ENCODE peak calls at places on chromosomes 16 and 17, in eight cellular contexts. P is SK-N-SH, D is GM23338, F is K562, J is HCT116, Y is Panc1, V is GM12878, O is HepG2. X is an unnamed sample.

GRCh38 chr17:39622380-39623006 is 4.3 kb upstream of the PPP1R1B start:
- DNase-seq in O (no peak), Y (no peak), J (no peak), D (peak), P (no peak), F (no peak), V (no peak), X (no peak)

GRCh38 chr17:40097931-40098845 is 2.2 kb downstream of the NR1D1 start:
- DNase-seq in P (no peak), J (no peak), D (no peak), V (no peak), F (no peak), Y (no peak), O (peak), X (peak)

GRCh38 chr17:61208301-61209098 is 191.1 kb upstream of the TBX2 start:
- DNase-seq in V (no peak), O (no peak), P (no peak), F (no peak), Y (no peak), D (no peak), J (no peak), X (no peak)

GRCh38 chr16:27217256-27217655 is 13.9 kb downstream of the KDM8 start:
- DNase-seq in O (no peak), P (peak), Y (no peak), D (peak), J (no peak), F (peak), V (no peak), X (no peak)

GRCh38 chr17:45317113-45317820 is 447 bp upstream of the MAP3K14 start:
- DNase-seq in F (peak), Y (peak), V (peak), J (peak), D (peak), P (peak), O (peak), X (peak)

GRCh38 chr16:14331020-14331419 is 259.9 kb downstream of the MRTFB start:
- DNase-seq in P (no peak), D (no peak), O (no peak), J (no peak), V (no peak), F (no peak), Y (no peak), X (no peak)

GRCh38 chr16:81237282-81237681 is 1.2 kb upstream of the BCO1 start:
- DNase-seq in P (no peak), V (no peak), D (no peak), F (no peak), J (no peak), O (no peak), Y (no peak), X (no peak)

GRCh38 chr17:72602517-72603345 is 481.9 kb downstream of the SOX9 start:
- DNase-seq in F (no peak), O (no peak), P (no peak), V (no peak), D (peak), Y (no peak), J (peak), X (peak)

GRCh38 chr17:36195474-36196098 is 972 bp downstream of the CCL3L1 start:
- DNase-seq in F (no peak), V (no peak), J (no peak), O (no peak), D (peak), P (no peak), Y (no peak), X (no peak)

GRCh38 chr17:31052187-31052889 is 42.4 kb upstream of the NF1 start:
- DNase-seq in J (peak), Y (no peak), O (peak), V (no peak), F (peak), P (no peak), D (no peak), X (peak)

GRCh38 chr16:67989322-67990017 is 9.2 kb upstream of the DPEP3 start:
- DNase-seq in V (no peak), O (no peak), F (no peak), D (no peak), Y (no peak), P (no peak), J (no peak), X (no peak)

GRCh38 chr17:70945386-70945785 is 776.1 kb downstream of the KCNJ2 start:
- DNase-seq in F (no peak), D (peak), P (no peak), Y (no peak), V (no peak), O (no peak), J (no peak), X (no peak)

GRCh38 chr17:72422505-72423285 is 301.9 kb downstream of the SOX9 start:
- DNase-seq in O (peak), V (peak), Y (no peak), F (no peak), P (peak), J (peak), D (no peak), X (no peak)

GRCh38 chr16:4474192-4474961 is at the start of gene NMRAL1:
- DNase-seq in Y (no peak), O (peak), V (peak), D (peak), J (peak), F (peak), P (peak), X (peak)

GRCh38 chr17:12673788-12674187 is 8.1 kb downstream of the MYOCD start:
- DNase-seq in Y (no peak), J (no peak), F (no peak), D (no peak), O (no peak), V (no peak), P (no peak), X (no peak)

GRCh38 chr16:86072328-86073102 is 173.6 kb downstream of the IRF8 start:
- DNase-seq in Y (peak), V (no peak), J (peak), F (peak), O (peak), D (peak), P (peak), X (no peak)

GRCh38 chr17:43377056-43377810 is 21.6 kb upstream of the ARL4D start:
- DNase-seq in D (peak), P (no peak), J (no peak), Y (no peak), O (no peak), V (no peak), F (no peak), X (no peak)

GRCh38 chr17:43534909-43535308 is 11.2 kb downstream of the ETV4 start:
- DNase-seq in J (no peak), V (no peak), P (no peak), F (peak), O (no peak), Y (no peak), D (no peak), X (no peak)

GRCh38 chr17:68953340-68953997 is 1.7 kb downstream of the ABCA8 start:
- DNase-seq in O (no peak), P (no peak), D (no peak), F (no peak), J (no peak), V (no peak), Y (no peak), X (no peak)

GRCh38 chr17:5002121-5002788 is 4.5 kb downstream of the KIF1C start:
- DNase-seq in Y (no peak), F (no peak), J (no peak), O (no peak), V (no peak), D (no peak), P (no peak), X (no peak)

GRCh38 chr16:87201777-87202176 is 115.4 kb downstream of the C16orf95 start:
- DNase-seq in F (peak), O (no peak), J (no peak), V (no peak), D (no peak), P (no peak), Y (no peak), X (no peak)

GRCh38 chr17:56593073-56593740 is at the start of gene NOG:
- DNase-seq in V (no peak), P (peak), F (no peak), D (peak), O (no peak), Y (no peak), J (no peak), X (peak)

GRCh38 chr17:10058924-10059683 is 139.3 kb downstream of the GAS7 start:
- DNase-seq in P (no peak), F (no peak), V (peak), O (no peak), J (no peak), D (no peak), Y (no peak), X (no peak)

GRCh38 chr16:56245197-56245596 is 53.9 kb downstream of the GNAO1 start:
- DNase-seq in O (no peak), D (no peak), P (no peak), V (no peak), Y (no peak), F (no peak), J (no peak), X (no peak)

GRCh38 chr17:46056800-46057304 is 57.8 kb downstream of the STH start:
- DNase-seq in F (no peak), J (peak), Y (no peak), P (no peak), V (no peak), D (peak), O (no peak), X (peak)

GRCh38 chr17:8109669-8110455 is 8.5 kb downstream of the ALOXE3 start:
- DNase-seq in P (peak), Y (no peak), O (no peak), D (peak), F (peak), V (no peak), J (no peak), X (no peak)

GRCh38 chr17:56260421-56260820 is 107.1 kb downstream of the ANKFN1 start:
- DNase-seq in D (no peak), O (no peak), P (no peak), F (no peak), Y (no peak), J (no peak), V (no peak), X (no peak)

GRCh38 chr17:38449364-38449763 is 21.1 kb downstream of the ARHGAP23 start:
- DNase-seq in P (no peak), D (peak), F (no peak), J (no peak), V (no peak), O (peak), Y (no peak), X (no peak)

GRCh38 chr17:40551091-40551873 is 14.0 kb downstream of the CCR7 start:
- DNase-seq in P (no peak), F (no peak), J (no peak), O (peak), D (no peak), Y (peak), V (no peak), X (no peak)

GRCh38 chr16:66107661-66108060 is 258.8 kb upstream of the CDH5 start:
- DNase-seq in D (no peak), V (no peak), O (no peak), J (no peak), Y (no peak), F (no peak), P (no peak), X (no peak)

GRCh38 chr16:80807916-80808315 is 3.5 kb upstream of the CDYL2 start:
- DNase-seq in O (no peak), V (no peak), J (no peak), Y (no peak), D (no peak), P (no peak), F (no peak), X (no peak)

GRCh38 chr17:10838682-10839081 is 795 bp upstream of the PIRT start:
- DNase-seq in O (no peak), D (no peak), P (no peak), Y (no peak), V (no peak), J (no peak), F (no peak), X (no peak)

GRCh38 chr17:77208217-77208808 is 67.5 kb downstream of the SEC14L1 start:
- DNase-seq in O (peak), F (no peak), Y (no peak), D (peak), P (no peak), J (no peak), V (no peak), X (no peak)

GRCh38 chr17:35129973-35130351 is 8.5 kb downstream of the FNDC8 start:
- DNase-seq in D (no peak), O (no peak), P (no peak), F (no peak), Y (no peak), J (no peak), V (no peak), X (no peak)

GRCh38 chr17:46044286-46044928 is 45.4 kb downstream of the STH start:
- DNase-seq in Y (peak), D (peak), V (no peak), P (peak), O (peak), F (peak), J (peak), X (peak)

GRCh38 chr17:83177611-83178532 is 98.5 kb downstream of the METRNL start:
- DNase-seq in D (no peak), O (no peak), Y (no peak), V (no peak), J (no peak), P (peak), F (no peak), X (no peak)

GRCh38 chr17:2170023-2170422 is 115.1 kb downstream of the HIC1 start:
- DNase-seq in V (no peak), J (no peak), P (no peak), D (peak), Y (no peak), F (peak), O (peak), X (no peak)

GRCh38 chr17:50265690-50266306 is 8.5 kb upstream of the TMEM92 start:
- DNase-seq in F (peak), P (peak), O (no peak), D (no peak), V (no peak), J (no peak), Y (no peak), X (no peak)

DNA sequence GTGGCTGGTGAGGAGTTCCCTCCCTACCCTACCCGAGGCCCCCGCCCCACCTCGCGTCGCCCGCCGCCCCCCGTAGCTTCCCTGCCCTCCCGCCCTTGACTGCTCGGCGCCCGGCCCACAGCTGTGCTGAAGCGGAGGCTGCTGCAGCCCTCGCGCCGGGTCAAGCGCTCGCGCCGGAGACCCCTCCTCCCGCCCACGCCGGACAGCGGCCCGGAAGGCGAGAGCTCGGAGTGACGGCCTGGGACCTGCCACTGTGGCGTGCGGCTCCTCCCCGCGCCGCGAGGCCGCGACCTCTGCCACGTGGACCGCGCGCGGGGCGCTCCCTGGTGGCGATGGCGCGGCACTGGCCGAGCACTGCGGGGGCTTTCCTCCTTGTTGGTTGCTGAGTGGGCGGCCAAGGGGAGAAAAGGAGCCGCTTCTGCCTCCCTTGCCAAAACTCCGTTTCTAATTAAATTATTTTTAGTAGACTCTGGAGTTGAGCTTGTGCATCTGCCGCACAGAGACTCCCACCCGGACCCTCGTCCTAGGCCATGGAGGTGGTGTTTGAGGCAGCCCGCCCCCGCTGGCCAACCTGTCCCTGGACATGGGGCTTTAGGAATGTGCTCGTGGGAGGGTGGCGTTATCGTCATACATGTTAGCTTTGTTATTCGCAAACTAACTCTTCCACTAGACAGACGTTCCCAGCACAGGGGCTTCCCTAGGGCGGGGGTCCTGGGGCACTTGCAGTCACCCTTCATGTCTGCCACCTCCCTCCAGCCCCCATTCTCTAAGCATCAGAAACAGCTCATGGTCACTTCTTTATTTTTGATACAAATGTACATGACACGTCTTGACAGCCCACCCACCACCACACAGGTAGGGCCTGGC is 4.4 kb downstream of the TP53I13 start:
- DNase-seq in Y (no peak), F (peak), P (peak), V (no peak), J (no peak), D (peak), O (no peak), X (peak)
- H3K4me3 ChIP-seq in Y (no peak), F (no peak), P (peak), V (no peak), J (no peak), D (peak), O (no peak), X (no peak)

GRCh38 chr16:1949507-1949906 is 5.0 kb downstream of the RPL3L start:
- DNase-seq in V (no peak), J (no peak), F (no peak), Y (no peak), P (no peak), O (no peak), D (no peak), X (no peak)
- TF ChIP-seq REST in V (no peak), J (no peak), F (no peak), Y (no peak), P (no peak), O (no peak), D (no peak), X (no peak)

GRCh38 chr17:58692239-58693055 is at the start of gene RAD51C:
- DNase-seq in Y (peak), F (peak), D (peak), V (peak), P (peak), O (peak), J (peak), X (peak)
- TF ChIP-seq POLR2AphosphoS5 in Y (peak), F (peak), D (peak), V (peak), P (peak), O (peak), J (peak), X (peak)

GRCh38 chr16:88264641-88265285 is 118.0 kb upstream of the ZNF469 start:
- DNase-seq in F (peak), J (peak), Y (no peak), P (no peak), V (peak), D (peak), O (peak), X (peak)
- H3K4me3 ChIP-seq in F (peak), J (peak), Y (peak), P (no peak), V (no peak), D (no peak), O (no peak), X (no peak)

DNA sequence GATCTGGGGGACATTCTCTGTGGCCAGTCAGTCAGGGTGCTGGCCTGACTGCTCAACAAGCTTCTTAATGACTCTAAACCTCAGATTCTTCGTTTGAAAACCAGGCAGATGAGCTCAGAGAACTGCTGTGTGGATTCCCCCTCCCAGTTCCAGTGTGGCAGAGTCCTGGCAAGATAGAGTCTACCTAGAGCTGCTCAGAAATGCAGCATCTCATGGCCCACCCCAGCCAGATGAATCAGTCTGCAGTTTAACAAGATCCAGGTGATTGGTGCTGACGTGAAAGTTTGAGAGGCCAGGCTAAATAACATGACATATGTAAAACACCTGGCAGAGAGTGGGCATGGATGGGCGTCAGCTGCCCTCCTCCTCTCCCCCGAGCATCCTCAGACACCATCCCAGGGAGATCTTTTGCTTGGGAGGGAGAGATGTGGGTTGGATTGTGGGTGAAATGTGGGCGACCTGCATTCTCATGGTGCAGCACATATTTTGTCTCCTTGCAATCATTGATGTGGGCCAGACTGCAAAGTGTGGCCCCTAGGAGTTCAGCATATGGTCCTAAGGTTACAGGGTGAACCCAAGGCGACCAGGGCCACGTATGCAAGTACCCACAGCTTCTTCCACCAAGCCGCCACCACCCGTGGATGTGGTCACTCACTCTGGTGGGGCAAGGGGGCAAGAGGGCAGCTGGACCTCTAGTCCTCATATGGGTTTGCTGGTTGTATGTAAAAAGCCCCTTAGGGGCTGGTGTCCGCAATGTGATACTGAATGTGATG is 19.5 kb downstream of the SOCS3 start:
- DNase-seq in P (no peak), O (no peak), F (no peak), J (no peak), D (no peak), V (no peak), Y (no peak), X (no peak)
- TF ChIP-seq REST in P (no peak), O (no peak), F (no peak), J (no peak), D (no peak), V (no peak), Y (no peak), X (no peak)